ENCODE peak calls at places on chromosomes 7 and 10, in five cellular contexts. O is WERI-Rb-1; P is IMR-90; W is GM06990; E is CD8-positive, alpha-beta T cell. J is an unnamed sample.
A peak's percentile ranks its signal among the peaks of the same experiment; 100 is the strongest.

GRCh38 chr10:73044378-73045285 is 52.0 kb downstream of the P4HA1 start:
- DNase-seq in O (no peak), P (peak; percentile 94), W (no peak), E (no peak), J (no peak)

GRCh38 chr10:72855790-72856189 is 37.7 kb upstream of the OIT3 start:
- DNase-seq in O (no peak), P (no peak), W (no peak), E (no peak), J (no peak)

GRCh38 chr10:29862926-29863614 is 196.3 kb downstream of the JCAD start:
- DNase-seq in O (no peak), P (peak; percentile 80), W (no peak), E (no peak), J (no peak)

GRCh38 chr7:44956157-44956766 is 22.6 kb downstream of the MYO1G start:
- DNase-seq in O (no peak), P (no peak), W (no peak), E (no peak), J (no peak)

GRCh38 chr7:81616951-81617350 is 152.9 kb downstream of the HGF start:
- DNase-seq in O (no peak), P (peak; percentile 69), W (no peak), E (no peak), J (no peak)

GRCh38 chr10:38102889-38103288 is 8.8 kb downstream of the ZNF37A start:
- DNase-seq in O (no peak), P (no peak), W (no peak), E (no peak), J (no peak)

GRCh38 chr7:86504229-86504628 is 139.5 kb upstream of the GRM3 start:
- DNase-seq in O (no peak), P (no peak), W (no peak), E (no peak), J (no peak)

GRCh38 chr10:101489355-101489754 is 98.7 kb downstream of the POLL start:
- DNase-seq in O (no peak), P (peak; percentile 75), W (no peak), E (no peak), J (no peak)

GRCh38 chr10:24723788-24724380 is at the start of gene ARHGAP21:
- DNase-seq in O (peak; percentile 47), P (peak; percentile 68), W (peak; percentile 76), E (peak; percentile 33), J (peak; percentile 76)

GRCh38 chr10:4051408-4052151 is 266.6 kb upstream of the KLF6 start:
- DNase-seq in O (no peak), P (no peak), W (no peak), E (no peak), J (no peak)

GRCh38 chr7:46173526-46174191 is 252.6 kb upstream of the IGFBP3 start:
- DNase-seq in O (no peak), P (no peak), W (no peak), E (no peak), J (no peak)

GRCh38 chr7:108459922-108460551 is 3.8 kb upstream of the NRCAM start:
- DNase-seq in O (peak; percentile 51), P (no peak), W (no peak), E (peak; percentile 29), J (no peak)

GRCh38 chr10:122864901-122865300 is 14.5 kb downstream of the FAM24B start:
- DNase-seq in O (no peak), P (peak; percentile 59), W (no peak), E (no peak), J (no peak)

GRCh38 chr10:18557960-18558359 is 93.4 kb downstream of the NSUN6 start:
- DNase-seq in O (no peak), P (no peak), W (no peak), E (no peak), J (no peak)

GRCh38 chr7:155449008-155449879 is 8.7 kb upstream of the EN2 start:
- DNase-seq in O (no peak), P (no peak), W (no peak), E (no peak), J (no peak)

GRCh38 chr7:93198472-93198871 is 27.8 kb downstream of the HEPACAM2 start:
- DNase-seq in O (no peak), P (no peak), W (no peak), E (no peak), J (no peak)

GRCh38 chr10:38157270-38157685 is 63.1 kb downstream of the ZNF37A start:
- DNase-seq in O (no peak), P (no peak), W (no peak), E (no peak), J (no peak)

GRCh38 chr7:114048386-114049235 is 129.8 kb upstream of the PPP1R3A start:
- DNase-seq in O (no peak), P (peak; percentile 23), W (no peak), E (no peak), J (no peak)

GRCh38 chr7:42082144-42082543 is 154.9 kb downstream of the GLI3 start:
- DNase-seq in O (no peak), P (peak; percentile 84), W (no peak), E (no peak), J (no peak)

GRCh38 chr7:44402401-44403096 is 77.2 kb upstream of the CAMK2B start:
- DNase-seq in O (no peak), P (no peak), W (no peak), E (no peak), J (no peak)

GRCh38 chr10:47050618-47051455 is 139.6 kb downstream of the PTPN20 start:
- DNase-seq in O (no peak), P (no peak), W (no peak), E (no peak), J (no peak)

GRCh38 chr7:158264881-158265742 is 322.5 kb downstream of the PTPRN2 start:
- DNase-seq in O (no peak), P (no peak), W (no peak), E (no peak), J (no peak)

GRCh38 chr10:21049482-21049881 is 152.4 kb upstream of the NEBL start:
- DNase-seq in O (no peak), P (no peak), W (no peak), E (no peak), J (no peak)

GRCh38 chr10:77478248-77478963 is 159.2 kb downstream of the KCNMA1 start:
- DNase-seq in O (no peak), P (peak; percentile 96), W (no peak), E (no peak), J (no peak)

GRCh38 chr10:113441220-113441619 is 111.6 kb upstream of the HABP2 start:
- DNase-seq in O (peak; percentile 11), P (no peak), W (no peak), E (no peak), J (no peak)
- TF ChIP-seq CTCF in O (peak; percentile 21), P (no peak), W (no peak), E (no peak), J (peak; percentile 28)

DNA sequence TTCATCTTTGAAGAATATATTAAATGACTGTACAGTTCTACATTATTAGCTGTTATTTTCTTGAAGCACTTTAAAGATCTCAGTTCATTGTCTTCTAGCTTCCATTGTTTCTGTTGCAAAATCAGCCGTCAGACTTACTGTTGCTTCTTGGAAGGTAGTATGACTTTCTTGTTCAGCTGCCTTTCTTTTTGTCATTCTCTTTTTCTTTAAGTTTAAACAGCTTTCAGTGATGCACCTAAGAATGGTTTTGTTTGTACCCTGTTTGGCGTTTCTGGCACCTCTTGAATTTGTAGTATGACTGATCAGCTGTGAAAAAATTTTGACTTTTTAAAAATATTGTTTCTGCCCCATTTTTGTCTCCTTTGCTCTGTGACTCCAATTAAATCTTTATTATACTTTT is 9.3 kb downstream of the MKLN1 start:
- DNase-seq in O (no peak), P (peak; percentile 31), W (no peak), E (no peak), J (no peak)
- H3K4me3 ChIP-seq in O (no peak overlapping the region), P (no peak overlapping the region), W (no peak overlapping the region), E (no peak overlapping the region), J (no peak overlapping the region)

DNA sequence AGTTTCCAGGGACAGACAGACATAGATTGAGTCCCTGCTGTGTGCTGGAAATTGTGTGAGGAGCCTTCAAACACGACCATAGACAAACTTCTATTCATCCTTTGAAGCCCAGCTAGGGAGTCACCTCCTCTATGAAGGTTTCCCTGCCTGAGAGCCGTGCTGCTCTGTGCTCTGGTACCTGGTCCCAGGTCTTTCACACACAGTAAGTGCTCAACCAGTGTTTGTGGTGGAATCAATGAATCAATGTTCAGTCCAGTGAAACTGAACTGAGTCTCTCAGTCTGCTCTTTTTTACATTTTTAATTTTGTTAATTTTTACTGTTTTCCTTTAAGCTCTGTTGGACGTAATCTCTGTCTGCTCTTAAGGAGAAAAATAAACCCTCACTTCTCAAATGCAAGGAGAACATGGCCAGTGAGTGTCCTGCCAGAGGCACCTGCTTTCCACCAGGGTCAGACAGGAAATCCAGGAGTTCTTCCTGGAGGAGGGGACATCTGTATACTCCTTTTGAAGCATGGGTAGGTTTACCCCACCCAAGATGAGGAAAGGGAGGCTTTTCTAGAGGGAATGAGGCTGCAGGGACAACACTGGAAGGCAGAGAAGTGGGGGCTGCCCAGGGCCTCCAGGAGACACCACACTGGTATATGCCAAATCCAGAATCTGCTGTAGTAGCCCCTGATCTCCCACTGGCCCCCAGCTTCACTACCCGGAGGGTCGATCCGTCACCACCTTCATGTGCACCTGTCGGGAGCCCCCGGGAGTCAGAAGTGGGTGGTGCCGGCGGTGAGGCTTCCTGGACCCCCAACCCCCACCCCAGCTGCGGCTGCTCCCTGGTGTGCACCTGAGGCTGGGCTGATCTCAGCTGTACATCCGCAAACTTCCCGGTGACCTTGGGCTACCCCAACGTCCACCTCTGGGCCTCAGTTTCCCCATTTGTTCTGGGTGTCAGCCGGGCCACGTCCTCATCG is 56.2 kb downstream of the MICALL2 start:
- DNase-seq in O (no peak), P (no peak), W (no peak), E (no peak), J (no peak)
- TF ChIP-seq CTCF in O (no peak), P (no peak), W (no peak), E (no peak), J (no peak)

GRCh38 chr10:34286136-34286739 is 528.9 kb downstream of the PARD3 start:
- DNase-seq in O (no peak), P (peak; percentile 41), W (no peak), E (no peak), J (peak; percentile 19)

GRCh38 chr10:34282186-34282585 is 532.9 kb downstream of the PARD3 start:
- DNase-seq in O (no peak), P (no peak), W (peak; percentile 41), E (no peak), J (no peak)

GRCh38 chr10:34280599-34281374 is 534.3 kb downstream of the PARD3 start:
- DNase-seq in O (no peak), P (peak; percentile 98), W (no peak), E (no peak), J (no peak)

DNA sequence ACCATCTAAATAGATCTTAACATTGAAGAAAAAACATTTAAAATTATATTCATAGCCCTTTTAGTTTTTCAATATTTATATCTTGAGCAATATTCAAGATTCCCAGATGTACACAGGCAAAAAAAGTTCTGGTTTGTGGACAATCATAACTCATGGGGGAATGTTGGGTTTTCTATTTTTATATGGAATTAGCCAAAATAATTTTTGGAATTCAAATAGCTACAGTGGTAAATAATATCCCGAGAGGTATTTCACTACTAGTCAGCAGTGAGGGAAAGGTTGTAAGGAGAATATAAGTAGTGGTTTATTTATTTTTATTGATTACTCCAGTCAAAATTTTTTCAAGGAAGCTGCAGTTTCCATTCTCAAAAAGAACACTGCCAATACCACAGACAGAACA is 533.4 kb downstream of the PARD3 start:
- DNase-seq in O (no peak), P (no peak), W (no peak), E (no peak), J (no peak)
- H3K4me3 ChIP-seq in O (no peak overlapping the region), P (no peak overlapping the region), W (no peak overlapping the region), E (no peak overlapping the region), J (no peak overlapping the region)